ENCODE peak calls at places on chromosomes 7 and 10, in six cellular contexts. U is IMR-90, X is ovary, F is spleen, G is HepG2, K is esophagus squamous epithelium. C is an unnamed sample.
A peak's percentile ranks its signal among the peaks of the same experiment; 100 is the strongest.

GRCh38 chr7:105017263-105018051 is 3.5 kb downstream of the KMT2E start:
- DNase-seq in U (no peak), X (no peak), F (no peak), G (no peak), K (no peak), C (no peak)

GRCh38 chr10:69580435-69580834 is 7.2 kb upstream of the NEUROG3 start:
- DNase-seq in U (no peak), X (no peak), F (no peak), G (no peak), K (no peak), C (no peak)

GRCh38 chr10:62528441-62528840 is 154.3 kb downstream of the ZNF365 start:
- DNase-seq in U (no peak), X (no peak), F (no peak), G (no peak), K (no peak), C (no peak)

GRCh38 chr10:110446954-110447608 is 50.6 kb upstream of the DUSP5 start:
- DNase-seq in U (peak; percentile 95), X (no peak), F (peak; percentile 63), G (no peak), K (no peak), C (no peak)

GRCh38 chr10:106181491-106181890 is 983.0 kb downstream of the SORCS1 start:
- DNase-seq in U (peak; percentile 6), X (no peak), F (no peak), G (no peak), K (no peak), C (no peak)

GRCh38 chr10:114541081-114541833 is 116.8 kb downstream of the ABLIM1 start:
- DNase-seq in U (peak; percentile 91), X (peak; percentile 86), F (no peak), G (no peak), K (no peak), C (peak; percentile 98)

GRCh38 chr10:24930427-24930826 is 22.0 kb downstream of the PRTFDC1 start:
- DNase-seq in U (no peak), X (no peak), F (no peak), G (no peak), K (no peak), C (no peak)

GRCh38 chr10:86953747-86954680 is 3.4 kb downstream of the MMRN2 start:
- DNase-seq in U (peak; percentile 35), X (peak; percentile 93), F (peak; percentile 82), G (no peak), K (no peak), C (no peak)

GRCh38 chr7:148238926-148239325 is 351.6 kb upstream of the C7orf33 start:
- DNase-seq in U (no peak), X (no peak), F (no peak), G (no peak), K (no peak), C (no peak)

GRCh38 chr10:29386347-29386999 is 97.6 kb downstream of the LYZL1 start:
- DNase-seq in U (peak; percentile 33), X (no peak), F (no peak), G (peak; percentile 44), K (no peak), C (no peak)

GRCh38 chr7:123570390-123571182 is 13.0 kb upstream of the NDUFA5 start:
- DNase-seq in U (no peak), X (no peak), F (no peak), G (no peak), K (no peak), C (no peak)

GRCh38 chr10:59898125-59898835 is 8.1 kb downstream of the CCDC6 start:
- DNase-seq in U (no peak), X (no peak), F (no peak), G (no peak), K (no peak), C (no peak)

GRCh38 chr7:38105874-38106483 is 72.1 kb upstream of the STARD3NL start:
- DNase-seq in U (peak; percentile 49), X (no peak), F (no peak), G (peak; percentile 35), K (no peak), C (no peak)

GRCh38 chr10:48705407-48705938 is 20.8 kb downstream of the WDFY4 start:
- DNase-seq in U (no peak), X (no peak), F (no peak), G (no peak), K (no peak), C (no peak)

GRCh38 chr7:5665106-5666025 is 116.1 kb downstream of the RNF216 start:
- DNase-seq in U (peak; percentile 76), X (peak; percentile 58), F (no peak), G (peak; percentile 76), K (no peak), C (no peak)
- H3K27ac ChIP-seq in U (no peak overlapping the region), X (no peak overlapping the region), F (peak overlapping the region; percentile 1), G (no peak overlapping the region), K (no peak overlapping the region), C (no peak overlapping the region)

GRCh38 chr7:100111156-100111555 is 8.0 kb downstream of the TAF6 start:
- DNase-seq in U (no peak), X (no peak), F (no peak), G (no peak), K (no peak), C (no peak)

GRCh38 chr7:100111914-100112313 is 7.2 kb downstream of the TAF6 start:
- DNase-seq in U (no peak), X (no peak), F (no peak), G (no peak), K (no peak), C (no peak)

GRCh38 chr7:100107125-100107737 is 5.8 kb downstream of the AP4M1 start:
- DNase-seq in U (no peak), X (no peak), F (no peak), G (no peak), K (no peak), C (no peak)

GRCh38 chr7:100107890-100108289 is 6.4 kb downstream of the AP4M1 start:
- DNase-seq in U (no peak), X (no peak), F (no peak), G (no peak), K (no peak), C (no peak)

DNA sequence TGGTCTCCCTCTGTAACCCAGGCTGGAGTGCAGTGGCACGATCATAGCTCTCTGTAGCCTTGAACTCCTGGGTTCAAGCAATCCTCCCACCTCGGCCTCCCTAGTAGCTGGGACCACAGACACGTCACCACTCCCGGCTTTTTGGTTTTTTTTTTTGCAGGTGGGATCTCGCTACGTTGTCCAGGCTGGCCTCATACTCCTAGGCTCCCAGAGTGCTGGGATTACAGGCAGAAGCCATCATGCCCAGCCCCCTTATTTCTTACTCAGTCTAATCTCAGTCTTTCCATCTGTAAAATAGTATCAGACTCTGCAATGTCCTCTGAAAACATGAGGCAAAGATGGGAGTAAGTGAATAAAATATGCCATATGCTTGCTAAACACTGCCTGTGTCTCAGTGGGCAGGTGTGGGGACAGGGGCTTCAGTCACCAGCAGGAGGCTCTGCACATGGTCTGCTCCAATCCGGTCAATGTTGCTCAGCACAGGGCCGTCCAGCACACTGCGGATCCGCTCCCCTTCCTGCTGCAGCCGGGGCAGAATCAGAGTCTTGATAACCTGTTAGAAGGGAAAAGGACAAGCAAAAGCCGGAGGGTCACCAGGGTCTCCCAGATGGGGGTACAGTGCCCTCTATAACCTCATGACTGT is 8.2 kb downstream of the AP4M1 start:
- DNase-seq in U (no peak), X (no peak), F (no peak), G (no peak), K (no peak), C (no peak)
- TF ChIP-seq CTCF in U (peak; percentile 2), X (no peak), F (no peak), G (peak; percentile 38), K (no peak), C (no peak)

GRCh38 chr10:133308431-133309110 is at the start of the genes TUBGCP2 and ZNF511:
- DNase-seq in U (peak; percentile 79), X (peak; percentile 85), F (peak; percentile 97), G (peak; percentile 55), K (no peak), C (no peak)
- TF ChIP-seq POLR2A in U (peak; percentile 83), X (peak; percentile 73), F (peak; percentile 22), G (peak; percentile 65), K (no peak), C (peak; percentile 36)

GRCh38 chr7:139728203-139728602 is 49.6 kb downstream of the HIPK2 start:
- DNase-seq in U (no peak), X (no peak), F (no peak), G (no peak), K (no peak), C (no peak)
- H3K27ac ChIP-seq in U (no peak overlapping the region), X (no peak overlapping the region), F (peak overlapping the region; percentile 88), G (no peak overlapping the region), K (no peak overlapping the region), C (peak overlapping the region; percentile 0)

GRCh38 chr7:142481548-142481947 is 223.7 kb upstream of the PRSS58 start:
- DNase-seq in U (peak; percentile 53), X (no peak), F (no peak), G (no peak), K (no peak), C (no peak)
- TF ChIP-seq CTCF in U (peak; percentile 54), X (no peak), F (no peak), G (no peak), K (no peak), C (no peak)

GRCh38 chr7:44999245-45000095 is 531 bp upstream of the CCM2 start:
- DNase-seq in U (peak; percentile 99), X (peak; percentile 100), F (peak; percentile 100), G (peak; percentile 97), K (peak; percentile 96), C (peak; percentile 99)
- TF ChIP-seq POLR2A in U (no peak), X (no peak), F (peak; percentile 29), G (peak; percentile 59), K (no peak), C (no peak)

DNA sequence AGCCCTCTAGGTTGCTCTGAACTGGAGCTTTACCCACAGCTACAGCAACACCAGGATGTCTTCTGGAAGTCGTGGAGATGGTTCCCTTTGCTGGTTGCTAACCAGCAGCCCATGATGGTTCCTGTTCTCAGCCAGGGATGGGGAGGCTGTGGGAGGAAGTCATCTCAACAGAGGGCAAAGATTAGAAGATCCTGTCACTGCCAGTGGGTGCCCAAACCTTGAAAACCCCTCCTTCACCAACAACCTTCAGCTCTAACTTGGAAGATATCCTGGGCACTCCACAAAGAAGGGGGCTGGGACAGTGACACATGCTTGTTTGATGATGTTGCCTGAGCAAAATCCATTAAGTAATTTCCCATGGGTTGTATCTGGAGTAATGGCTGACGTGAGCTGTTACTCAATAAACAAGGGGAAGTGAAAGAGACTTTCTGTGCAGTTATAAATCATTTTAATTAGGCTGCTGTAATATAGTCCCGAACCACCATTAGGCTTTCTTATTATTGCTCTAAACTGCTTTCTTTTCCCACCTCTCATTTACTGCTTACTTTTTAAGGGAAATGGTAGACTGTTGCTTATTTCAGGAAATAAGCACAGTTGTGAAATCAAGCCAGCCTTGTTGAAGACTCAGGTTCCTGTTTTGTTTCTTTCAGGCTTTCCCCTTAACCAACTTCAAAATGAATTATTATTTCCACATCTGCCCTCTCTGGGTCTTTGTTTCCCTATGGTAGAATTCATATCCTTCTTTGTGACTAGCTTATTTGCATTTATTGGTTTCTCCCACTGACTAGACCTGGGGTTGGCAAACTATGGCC is 124.8 kb downstream of the PPP1R17 start:
- DNase-seq in U (peak; percentile 75), X (no peak), F (no peak), G (no peak), K (no peak), C (no peak)
- H3K27ac ChIP-seq in U (peak overlapping the region; percentile 74), X (no peak overlapping the region), F (peak overlapping the region; percentile 82), G (no peak overlapping the region), K (peak overlapping the region; percentile 46), C (no peak overlapping the region)